ENCODE peak calls at places on chromosomes 6 and 20, in six cellular contexts. Q is uterus, I is amygdala, P is activated T-cell treated with anti-CD3 and anti-CD28 coated beads for 1 hour, C is prostate gland, Z is hepatic stellate cell. K is an unnamed sample.

GRCh38 chr6:152636675-152637421 is at the start of gene SYNE1:
- DNase-seq in Q (peak), P (no peak), Z (peak), I (peak), C (peak), K (no peak)

GRCh38 chr20:20482453-20482852 is 114.5 kb downstream of the INSM1 start:
- DNase-seq in C (no peak), Q (no peak), I (no peak), Z (no peak), P (no peak), K (no peak)

GRCh38 chr20:56957737-56958553 is 308.5 kb downstream of the BMP7 start:
- DNase-seq in P (no peak), I (no peak), Q (no peak), C (no peak), Z (no peak), K (no peak)

GRCh38 chr6:170344631-170345576 is 38.3 kb downstream of the FAM120B start:
- DNase-seq in C (no peak), Q (peak), P (no peak), I (no peak), Z (peak), K (no peak)

GRCh38 chr6:138719744-138720143 is 53.8 kb upstream of the CCDC28A start:
- DNase-seq in Q (no peak), P (no peak), C (no peak), I (no peak), Z (no peak), K (no peak)

GRCh38 chr6:103273048-103273447 is 1586.7 kb downstream of the HACE1 start:
- DNase-seq in P (no peak), I (no peak), C (no peak), Z (no peak), Q (no peak), K (no peak)

GRCh38 chr6:156778615-156779205 is 1.5 kb downstream of the ARID1B start:
- DNase-seq in Q (peak), Z (peak), I (peak), P (peak), C (peak), K (peak)

GRCh38 chr6:43308101-43308989 is at the start of gene CRIP3:
- DNase-seq in I (no peak), Z (peak), P (peak), C (peak), Q (peak), K (no peak)

GRCh38 chr20:59663513-59663890 is 59.2 kb downstream of the PHACTR3 start:
- DNase-seq in C (no peak), P (no peak), I (no peak), Z (no peak), Q (no peak), K (no peak)

GRCh38 chr6:106237286-106237685 is 88.3 kb downstream of the ATG5 start:
- DNase-seq in P (no peak), C (no peak), Q (no peak), Z (no peak), I (no peak), K (no peak)

GRCh38 chr20:13283869-13284268 is 62.8 kb downstream of the ISM1 start:
- DNase-seq in Q (no peak), I (no peak), P (no peak), Z (no peak), C (no peak), K (no peak)

GRCh38 chr20:62921119-62921687 is 5.1 kb downstream of the DIDO1 start:
- DNase-seq in C (peak), I (no peak), Z (peak), Q (no peak), P (peak), K (no peak)

GRCh38 chr20:19918965-19919329 is 98.2 kb upstream of the NAA20 start:
- DNase-seq in I (no peak), Q (no peak), C (no peak), Z (no peak), P (no peak), K (no peak)

GRCh38 chr20:37538003-37538402 is 10.3 kb upstream of the BLCAP start:
- DNase-seq in Z (no peak), P (no peak), C (no peak), Q (no peak), I (no peak), K (no peak)

GRCh38 chr6:42901538-42901957 is 14.3 kb upstream of the PTCRA start:
- DNase-seq in C (peak), I (peak), Q (peak), Z (peak), P (peak), K (peak)

GRCh38 chr20:2709205-2709981 is 16.8 kb downstream of the EBF4 start:
- DNase-seq in P (no peak), I (no peak), Z (no peak), Q (no peak), C (no peak), K (no peak)

GRCh38 chr6:44400572-44400971 is 13.1 kb downstream of the CDC5L start:
- DNase-seq in Z (no peak), Q (no peak), C (no peak), I (no peak), P (no peak), K (no peak)

GRCh38 chr6:125784365-125784764 is 6.4 kb upstream of the NCOA7 start:
- DNase-seq in Z (no peak), Q (no peak), C (no peak), I (no peak), P (no peak), K (no peak)

GRCh38 chr6:26487466-26487865 is 12.6 kb upstream of the BTN1A1 start:
- DNase-seq in Z (no peak), I (no peak), C (no peak), Q (no peak), P (no peak), K (no peak)

GRCh38 chr6:1612902-1613301 is 3.2 kb downstream of the FOXC1 start:
- DNase-seq in C (no peak), I (no peak), Q (no peak), Z (no peak), P (no peak), K (no peak)

GRCh38 chr6:141212296-141212695 is 920.4 kb upstream of the GJE1 start:
- DNase-seq in C (no peak), I (no peak), Q (no peak), P (no peak), Z (no peak), K (no peak)

GRCh38 chr6:42276008-42276890 is 58.6 kb upstream of the MRPS10 start:
- DNase-seq in C (no peak), Q (peak), P (no peak), I (no peak), Z (peak), K (no peak)

GRCh38 chr6:128567029-128567428 is 46.6 kb upstream of the PTPRK start:
- DNase-seq in Q (no peak), C (no peak), P (no peak), I (no peak), Z (no peak), K (no peak)

GRCh38 chr6:32894085-32895005 is 40.4 kb downstream of the PSMB9 start:
- DNase-seq in Q (peak), P (peak), C (peak), Z (peak), I (peak), K (peak)

GRCh38 chr6:40387127-40387870 is 199.9 kb downstream of the LRFN2 start:
- DNase-seq in Z (no peak), Q (no peak), I (no peak), C (no peak), P (no peak), K (peak)

GRCh38 chr6:165922309-165922794 is 245.3 kb downstream of the TBXT start:
- DNase-seq in Q (no peak), I (no peak), Z (peak), C (no peak), P (no peak), K (no peak)

GRCh38 chr6:170102038-170102437 is 188.8 kb downstream of the DLL1 start:
- DNase-seq in I (no peak), P (no peak), C (no peak), Q (no peak), Z (no peak), K (no peak)

GRCh38 chr20:64131406-64131805 is 24.0 kb upstream of the NPBWR2 start:
- DNase-seq in Q (no peak), C (no peak), Z (peak), P (no peak), I (no peak), K (no peak)

GRCh38 chr6:56671651-56672461 is 29.2 kb upstream of the DST start:
- DNase-seq in C (no peak), P (no peak), I (peak), Q (no peak), Z (no peak), K (peak)

GRCh38 chr6:163324928-163325784 is 89.4 kb upstream of the QKI start:
- DNase-seq in P (no peak), Z (no peak), Q (no peak), C (peak), I (peak), K (peak)

GRCh38 chr6:44024597-44025219 is 102.5 kb downstream of the MRPL14 start:
- DNase-seq in Z (no peak), Q (no peak), I (no peak), C (no peak), P (no peak), K (no peak)

GRCh38 chr6:167292301-167293087 is 1.4 kb downstream of the UNC93A start:
- DNase-seq in P (no peak), I (no peak), Q (no peak), C (no peak), Z (no peak), K (no peak)

K was measured in tibial nerve.